ENCODE peak calls at places on chromosomes 2 and 18, in six cellular contexts. P is cardiac fibroblast, D is heart right ventricle, E is K562, X is OCI-LY7, C is lower leg skin. G is an unnamed sample.
A peak's percentile ranks its signal among the peaks of the same experiment; 100 is the strongest.

GRCh38 chr18:886076-886475 is 18.6 kb upstream of the ADCYAP1 start:
- DNase-seq in P (no peak), D (no peak), E (no peak), X (no peak), C (no peak), G (no peak)

GRCh38 chr18:55787674-55788073 is 199.7 kb upstream of the TCF4 start:
- DNase-seq in P (no peak), D (no peak), E (no peak), X (no peak), C (no peak), G (no peak)

GRCh38 chr2:130374587-130375290 is 18.9 kb downstream of the PTPN18 start:
- DNase-seq in P (peak; percentile 48), D (no peak), E (peak; percentile 38), X (no peak), C (no peak), G (no peak)

GRCh38 chr2:108594982-108595464 is 60.8 kb downstream of the LIMS1 start:
- DNase-seq in P (peak; percentile 95), D (no peak), E (peak; percentile 91), X (no peak), C (peak; percentile 14), G (peak; percentile 99)

GRCh38 chr2:72827999-72828646 is 2.3 kb upstream of the EXOC6B start:
- DNase-seq in P (peak; percentile 22), D (no peak), E (no peak), X (no peak), C (no peak), G (peak; percentile 29)

GRCh38 chr2:98795903-98796676 is 65.2 kb upstream of the MGAT4A start:
- DNase-seq in P (peak; percentile 40), D (no peak), E (no peak), X (no peak), C (no peak), G (no peak)

GRCh38 chr2:189188446-189188845 is 8.9 kb upstream of the COL5A2 start:
- DNase-seq in P (no peak), D (no peak), E (no peak), X (no peak), C (no peak), G (no peak)

GRCh38 chr18:58997811-58998337 is 133.2 kb downstream of the ZNF532 start:
- DNase-seq in P (peak; percentile 93), D (peak; percentile 67), E (no peak), X (no peak), C (peak; percentile 55), G (peak; percentile 80)

GRCh38 chr2:19667085-19667484 is 234.7 kb downstream of the TTC32 start:
- DNase-seq in P (peak; percentile 72), D (no peak), E (no peak), X (no peak), C (no peak), G (no peak)

GRCh38 chr2:229270551-229271410 is at the start of gene PID1:
- DNase-seq in P (peak; percentile 55), D (no peak), E (no peak), X (no peak), C (no peak), G (no peak)

GRCh38 chr2:229265727-229266126 is 5.4 kb downstream of the PID1 start:
- DNase-seq in P (peak; percentile 50), D (no peak), E (no peak), X (no peak), C (no peak), G (no peak)

GRCh38 chr2:229269986-229270385 is 1.1 kb downstream of the PID1 start:
- DNase-seq in P (no peak), D (no peak), E (no peak), X (no peak), C (no peak), G (no peak)

GRCh38 chr2:229268626-229269025 is 2.5 kb downstream of the PID1 start:
- DNase-seq in P (no peak), D (no peak), E (no peak), X (no peak), C (no peak), G (no peak)

GRCh38 chr2:229269146-229269545 is 1.9 kb downstream of the PID1 start:
- DNase-seq in P (no peak), D (no peak), E (no peak), X (no peak), C (no peak), G (no peak)
- H3K4me3 ChIP-seq in P (peak overlapping the region; percentile 86), D (peak overlapping the region; percentile 76), E (no peak overlapping the region), X (no peak overlapping the region), C (peak overlapping the region; percentile 1), G (no peak overlapping the region)

DNA sequence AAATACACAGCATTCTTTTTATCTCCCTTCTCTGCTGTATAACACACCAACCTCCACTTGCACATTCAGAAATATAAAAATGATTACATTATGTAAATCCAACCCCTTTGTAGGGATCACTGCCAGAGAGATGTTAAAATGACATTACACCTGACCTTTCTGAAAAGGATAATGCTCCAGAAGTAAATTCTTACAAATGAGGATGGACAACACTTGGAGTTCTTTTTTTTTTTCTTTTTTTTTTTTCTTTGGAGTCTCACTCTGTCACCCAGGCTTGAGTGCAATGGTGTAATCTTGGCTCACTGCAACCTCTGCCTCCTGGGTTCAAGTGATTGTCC is 20.3 kb upstream of the AGFG1 start:
- DNase-seq in P (no peak), D (no peak), E (no peak), X (no peak), C (no peak), G (no peak)
- TF ChIP-seq CTCF in P (no peak), D (no peak), E (no peak), X (no peak), C (no peak), G (no peak)

GRCh38 chr2:242029422-242030225 is 160.1 kb downstream of the RTP5 start:
- DNase-seq in P (no peak), D (no peak), E (no peak), X (peak; percentile 13), C (no peak), G (no peak)

GRCh38 chr2:242030226-242030575 is 160.7 kb downstream of the RTP5 start:
- DNase-seq in P (no peak), D (no peak), E (no peak), X (no peak), C (no peak), G (no peak)

GRCh38 chr2:242031481-242032019 is 162.0 kb downstream of the RTP5 start:
- DNase-seq in P (peak; percentile 46), D (no peak), E (no peak), X (peak; percentile 7), C (no peak), G (peak; percentile 67)

GRCh38 chr2:242032780-242033656 is 163.5 kb downstream of the RTP5 start:
- DNase-seq in P (no peak), D (no peak), E (no peak), X (no peak), C (no peak), G (no peak)

DNA sequence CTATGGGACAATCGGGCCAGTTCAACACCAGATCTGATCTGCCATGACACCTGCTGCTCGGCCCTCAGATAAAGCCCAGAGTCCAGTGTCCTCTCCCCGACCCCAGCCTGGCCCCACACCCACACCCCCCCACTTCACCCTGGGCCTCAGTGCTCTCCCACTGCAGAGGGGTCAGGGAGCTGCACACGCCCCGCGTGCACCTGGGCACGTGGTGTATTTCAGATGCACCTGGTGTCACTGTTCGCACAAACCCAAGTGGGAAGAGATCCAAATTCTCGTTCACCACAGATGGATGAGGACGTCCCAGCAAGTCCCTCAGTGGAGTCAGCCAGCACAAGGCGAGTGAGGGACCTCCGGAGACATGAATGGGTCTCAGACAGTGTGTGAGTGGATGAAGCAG is 161.3 kb downstream of the RTP5 start:
- DNase-seq in P (no peak), D (no peak), E (no peak), X (no peak), C (no peak), G (no peak)
- H3K4me3 ChIP-seq in P (no peak overlapping the region), D (no peak overlapping the region), E (no peak overlapping the region), X (no peak overlapping the region), C (no peak overlapping the region), G (no peak overlapping the region)

DNA sequence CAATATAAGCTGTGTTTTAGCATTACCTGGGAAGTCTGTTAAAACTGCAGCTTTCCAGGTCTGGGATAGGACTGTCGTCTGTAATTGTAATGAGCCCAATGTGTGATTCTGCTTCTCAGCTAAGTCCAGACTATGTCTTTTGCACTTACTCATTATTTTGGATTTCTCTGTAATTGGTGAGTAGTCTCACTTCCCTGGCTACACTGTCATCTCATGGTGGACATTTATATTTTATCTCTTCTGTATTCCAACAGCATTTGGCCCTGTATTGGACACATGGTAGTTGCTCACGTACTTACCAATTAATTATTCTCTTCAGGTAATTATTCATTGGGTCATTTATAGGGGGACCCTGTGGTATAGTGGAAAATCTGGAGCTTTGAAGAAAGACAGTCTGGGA is 28.0 kb downstream of the LHCGR start:
- DNase-seq in P (peak; percentile 51), D (no peak), E (no peak), X (peak; percentile 2), C (no peak), G (no peak)
- TF ChIP-seq CTCF in P (peak; percentile 12), D (no peak), E (no peak), X (peak; percentile 33), C (no peak), G (no peak)

GRCh38 chr2:162912787-162913186 is 74.2 kb upstream of the KCNH7 start:
- DNase-seq in P (no peak), D (no peak), E (no peak), X (no peak), C (no peak), G (no peak)
- H3K4me3 ChIP-seq in P (no peak overlapping the region), D (no peak overlapping the region), E (no peak overlapping the region), X (no peak overlapping the region), C (no peak overlapping the region), G (no peak overlapping the region)

GRCh38 chr2:172813314-172813888 is 77.8 kb downstream of the RAPGEF4 start:
- DNase-seq in P (peak; percentile 58), D (peak; percentile 23), E (no peak), X (no peak), C (no peak), G (no peak)
- TF ChIP-seq CTCF in P (peak; percentile 49), D (peak; percentile 56), E (peak; percentile 47), X (peak; percentile 21), C (no peak), G (no peak)

GRCh38 chr2:17590342-17590911 is 49.9 kb downstream of the VSNL1 start:
- DNase-seq in P (no peak), D (no peak), E (no peak), X (no peak), C (peak; percentile 42), G (no peak)

GRCh38 chr2:17584689-17585088 is 44.2 kb downstream of the VSNL1 start:
- DNase-seq in P (no peak), D (no peak), E (no peak), X (no peak), C (no peak), G (no peak)

GRCh38 chr2:17589406-17590035 is 49.0 kb downstream of the VSNL1 start:
- DNase-seq in P (no peak), D (no peak), E (no peak), X (no peak), C (no peak), G (no peak)

GRCh38 chr2:17588031-17588430 is 47.5 kb downstream of the VSNL1 start:
- DNase-seq in P (no peak), D (no peak), E (no peak), X (no peak), C (no peak), G (no peak)

DNA sequence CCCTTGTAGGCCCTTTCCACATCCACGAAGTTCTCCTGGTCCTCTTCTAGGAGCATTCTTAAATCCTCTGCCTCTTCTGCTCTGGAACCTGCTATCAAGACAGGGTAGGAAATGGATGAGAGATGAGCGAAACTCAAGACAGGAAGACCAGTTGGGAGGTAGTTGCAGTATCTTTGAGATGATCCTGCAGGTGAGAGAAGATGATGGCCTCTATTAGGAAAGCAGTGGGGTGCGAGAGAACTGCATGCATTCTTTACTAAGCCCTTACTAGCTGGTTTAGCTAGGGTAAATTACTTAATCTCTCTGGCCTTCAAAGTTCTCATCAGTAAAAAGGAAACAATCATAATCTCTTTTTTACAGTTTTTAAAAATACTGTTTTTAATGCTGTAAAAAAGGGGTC is 47.0 kb downstream of the VSNL1 start:
- DNase-seq in P (no peak), D (no peak), E (no peak), X (no peak), C (no peak), G (no peak)
- H3K4me3 ChIP-seq in P (no peak overlapping the region), D (no peak overlapping the region), E (no peak overlapping the region), X (no peak overlapping the region), C (no peak overlapping the region), G (no peak overlapping the region)